ENCODE peak calls at places on chromosomes 2 and 18, in eight cellular contexts. One of them, this sample, is unnamed.

GRCh38 chr2:60556998-60557955 is 3.8 kb upstream of the BCL11A start:
- DNase-seq in ACHN: no peak
- DNase-seq in fibroblast of pulmonary artery: no peak
- DNase-seq in activated CD4-positive, alpha-beta T cell treated with anti-CD3 and anti-CD28 coated beads, Interleukin-2, amount 50 U/mL, for 1 hour: no peak
- DNase-seq in omental fat pad: no peak
- DNase-seq in SK-N-DZ: no peak
- DNase-seq in stimulated activated CD4-positive, alpha-beta T cell treated with anti-CD3 and anti-CD28 coated beads, Interleukin-12 subunit alpha, Interleukin-12 subunit beta, amount 100 ng/mL, for 48 hours: no peak
- DNase-seq in activated T-cell treated with anti-CD3 and anti-CD28 coated beads for 4 hours: no peak
- DNase-seq in this sample: no peak

GRCh38 chr2:133716166-133716565 is 147.9 kb upstream of the NCKAP5 start:
- DNase-seq in activated T-cell treated with anti-CD3 and anti-CD28 coated beads for 4 hours: no peak
- DNase-seq in stimulated activated CD4-positive, alpha-beta T cell treated with anti-CD3 and anti-CD28 coated beads, Interleukin-12 subunit alpha, Interleukin-12 subunit beta, amount 100 ng/mL, for 48 hours: no peak
- DNase-seq in ACHN: no peak
- DNase-seq in activated CD4-positive, alpha-beta T cell treated with anti-CD3 and anti-CD28 coated beads, Interleukin-2, amount 50 U/mL, for 1 hour: no peak
- DNase-seq in omental fat pad: no peak
- DNase-seq in SK-N-DZ: no peak
- DNase-seq in fibroblast of pulmonary artery: no peak
- DNase-seq in this sample: no peak

GRCh38 chr18:61949946-61950345 is 57.1 kb upstream of the RNF152 start:
- DNase-seq in fibroblast of pulmonary artery: peak
- DNase-seq in activated T-cell treated with anti-CD3 and anti-CD28 coated beads for 4 hours: no peak
- DNase-seq in stimulated activated CD4-positive, alpha-beta T cell treated with anti-CD3 and anti-CD28 coated beads, Interleukin-12 subunit alpha, Interleukin-12 subunit beta, amount 100 ng/mL, for 48 hours: no peak
- DNase-seq in activated CD4-positive, alpha-beta T cell treated with anti-CD3 and anti-CD28 coated beads, Interleukin-2, amount 50 U/mL, for 1 hour: no peak
- DNase-seq in omental fat pad: no peak
- DNase-seq in ACHN: no peak
- DNase-seq in SK-N-DZ: no peak
- DNase-seq in this sample: no peak

GRCh38 chr2:46857871-46858696 is 57.5 kb downstream of the MCFD2 start:
- DNase-seq in ACHN: no peak
- DNase-seq in omental fat pad: no peak
- DNase-seq in fibroblast of pulmonary artery: peak
- DNase-seq in SK-N-DZ: no peak
- DNase-seq in activated T-cell treated with anti-CD3 and anti-CD28 coated beads for 4 hours: no peak
- DNase-seq in activated CD4-positive, alpha-beta T cell treated with anti-CD3 and anti-CD28 coated beads, Interleukin-2, amount 50 U/mL, for 1 hour: no peak
- DNase-seq in stimulated activated CD4-positive, alpha-beta T cell treated with anti-CD3 and anti-CD28 coated beads, Interleukin-12 subunit alpha, Interleukin-12 subunit beta, amount 100 ng/mL, for 48 hours: no peak
- DNase-seq in this sample: no peak

GRCh38 chr2:70686577-70687460 is 81.2 kb downstream of the ADD2 start:
- DNase-seq in SK-N-DZ: peak
- DNase-seq in stimulated activated CD4-positive, alpha-beta T cell treated with anti-CD3 and anti-CD28 coated beads, Interleukin-12 subunit alpha, Interleukin-12 subunit beta, amount 100 ng/mL, for 48 hours: peak
- DNase-seq in ACHN: peak
- DNase-seq in activated CD4-positive, alpha-beta T cell treated with anti-CD3 and anti-CD28 coated beads, Interleukin-2, amount 50 U/mL, for 1 hour: no peak
- DNase-seq in fibroblast of pulmonary artery: peak
- DNase-seq in omental fat pad: no peak
- DNase-seq in activated T-cell treated with anti-CD3 and anti-CD28 coated beads for 4 hours: no peak
- DNase-seq in this sample: no peak

GRCh38 chr2:30549096-30549495 is 102.0 kb downstream of the LCLAT1 start:
- DNase-seq in stimulated activated CD4-positive, alpha-beta T cell treated with anti-CD3 and anti-CD28 coated beads, Interleukin-12 subunit alpha, Interleukin-12 subunit beta, amount 100 ng/mL, for 48 hours: no peak
- DNase-seq in SK-N-DZ: no peak
- DNase-seq in ACHN: no peak
- DNase-seq in fibroblast of pulmonary artery: no peak
- DNase-seq in activated T-cell treated with anti-CD3 and anti-CD28 coated beads for 4 hours: no peak
- DNase-seq in omental fat pad: no peak
- DNase-seq in activated CD4-positive, alpha-beta T cell treated with anti-CD3 and anti-CD28 coated beads, Interleukin-2, amount 50 U/mL, for 1 hour: no peak
- DNase-seq in this sample: no peak

GRCh38 chr2:143505542-143505941 is 376.3 kb downstream of the ARHGAP15 start:
- DNase-seq in activated CD4-positive, alpha-beta T cell treated with anti-CD3 and anti-CD28 coated beads, Interleukin-2, amount 50 U/mL, for 1 hour: no peak
- DNase-seq in activated T-cell treated with anti-CD3 and anti-CD28 coated beads for 4 hours: no peak
- DNase-seq in fibroblast of pulmonary artery: peak
- DNase-seq in stimulated activated CD4-positive, alpha-beta T cell treated with anti-CD3 and anti-CD28 coated beads, Interleukin-12 subunit alpha, Interleukin-12 subunit beta, amount 100 ng/mL, for 48 hours: no peak
- DNase-seq in omental fat pad: no peak
- DNase-seq in ACHN: no peak
- DNase-seq in SK-N-DZ: no peak
- DNase-seq in this sample: no peak

GRCh38 chr2:147703171-147703570 is 141.7 kb upstream of the ACVR2A start:
- DNase-seq in stimulated activated CD4-positive, alpha-beta T cell treated with anti-CD3 and anti-CD28 coated beads, Interleukin-12 subunit alpha, Interleukin-12 subunit beta, amount 100 ng/mL, for 48 hours: no peak
- DNase-seq in activated CD4-positive, alpha-beta T cell treated with anti-CD3 and anti-CD28 coated beads, Interleukin-2, amount 50 U/mL, for 1 hour: no peak
- DNase-seq in omental fat pad: no peak
- DNase-seq in SK-N-DZ: no peak
- DNase-seq in fibroblast of pulmonary artery: no peak
- DNase-seq in activated T-cell treated with anti-CD3 and anti-CD28 coated beads for 4 hours: no peak
- DNase-seq in ACHN: no peak
- DNase-seq in this sample: no peak

GRCh38 chr2:233803994-233804393 is 25.9 kb downstream of the MROH2A start:
- DNase-seq in activated CD4-positive, alpha-beta T cell treated with anti-CD3 and anti-CD28 coated beads, Interleukin-2, amount 50 U/mL, for 1 hour: no peak
- DNase-seq in activated T-cell treated with anti-CD3 and anti-CD28 coated beads for 4 hours: no peak
- DNase-seq in omental fat pad: no peak
- DNase-seq in fibroblast of pulmonary artery: no peak
- DNase-seq in stimulated activated CD4-positive, alpha-beta T cell treated with anti-CD3 and anti-CD28 coated beads, Interleukin-12 subunit alpha, Interleukin-12 subunit beta, amount 100 ng/mL, for 48 hours: no peak
- DNase-seq in ACHN: no peak
- DNase-seq in SK-N-DZ: no peak
- DNase-seq in this sample: no peak

GRCh38 chr2:60976875-60977561 is 40.5 kb upstream of the PEX13 start:
- DNase-seq in omental fat pad: no peak
- DNase-seq in fibroblast of pulmonary artery: no peak
- DNase-seq in SK-N-DZ: no peak
- DNase-seq in stimulated activated CD4-positive, alpha-beta T cell treated with anti-CD3 and anti-CD28 coated beads, Interleukin-12 subunit alpha, Interleukin-12 subunit beta, amount 100 ng/mL, for 48 hours: no peak
- DNase-seq in ACHN: no peak
- DNase-seq in activated T-cell treated with anti-CD3 and anti-CD28 coated beads for 4 hours: no peak
- DNase-seq in activated CD4-positive, alpha-beta T cell treated with anti-CD3 and anti-CD28 coated beads, Interleukin-2, amount 50 U/mL, for 1 hour: no peak
- DNase-seq in this sample: no peak

GRCh38 chr2:191304939-191305875 is 60.0 kb downstream of the MYO1B start:
- DNase-seq in ACHN: no peak
- DNase-seq in activated CD4-positive, alpha-beta T cell treated with anti-CD3 and anti-CD28 coated beads, Interleukin-2, amount 50 U/mL, for 1 hour: no peak
- DNase-seq in omental fat pad: no peak
- DNase-seq in activated T-cell treated with anti-CD3 and anti-CD28 coated beads for 4 hours: no peak
- DNase-seq in SK-N-DZ: no peak
- DNase-seq in fibroblast of pulmonary artery: peak
- DNase-seq in stimulated activated CD4-positive, alpha-beta T cell treated with anti-CD3 and anti-CD28 coated beads, Interleukin-12 subunit alpha, Interleukin-12 subunit beta, amount 100 ng/mL, for 48 hours: no peak
- DNase-seq in this sample: no peak

GRCh38 chr18:77000527-77000926 is 132.1 kb downstream of the MBP start:
- DNase-seq in stimulated activated CD4-positive, alpha-beta T cell treated with anti-CD3 and anti-CD28 coated beads, Interleukin-12 subunit alpha, Interleukin-12 subunit beta, amount 100 ng/mL, for 48 hours: peak
- DNase-seq in fibroblast of pulmonary artery: peak
- DNase-seq in omental fat pad: no peak
- DNase-seq in activated CD4-positive, alpha-beta T cell treated with anti-CD3 and anti-CD28 coated beads, Interleukin-2, amount 50 U/mL, for 1 hour: peak
- DNase-seq in activated T-cell treated with anti-CD3 and anti-CD28 coated beads for 4 hours: peak
- DNase-seq in SK-N-DZ: peak
- DNase-seq in ACHN: peak
- DNase-seq in this sample: peak

GRCh38 chr18:3451989-3452749 is 2.2 kb downstream of the TGIF1 start:
- DNase-seq in activated T-cell treated with anti-CD3 and anti-CD28 coated beads for 4 hours: peak
- DNase-seq in omental fat pad: no peak
- DNase-seq in fibroblast of pulmonary artery: peak
- DNase-seq in SK-N-DZ: no peak
- DNase-seq in stimulated activated CD4-positive, alpha-beta T cell treated with anti-CD3 and anti-CD28 coated beads, Interleukin-12 subunit alpha, Interleukin-12 subunit beta, amount 100 ng/mL, for 48 hours: no peak
- DNase-seq in activated CD4-positive, alpha-beta T cell treated with anti-CD3 and anti-CD28 coated beads, Interleukin-2, amount 50 U/mL, for 1 hour: peak
- DNase-seq in ACHN: peak
- DNase-seq in this sample: peak

GRCh38 chr2:149420053-149420963 is 89.9 kb downstream of the LYPD6 start:
- DNase-seq in activated T-cell treated with anti-CD3 and anti-CD28 coated beads for 4 hours: no peak
- DNase-seq in stimulated activated CD4-positive, alpha-beta T cell treated with anti-CD3 and anti-CD28 coated beads, Interleukin-12 subunit alpha, Interleukin-12 subunit beta, amount 100 ng/mL, for 48 hours: no peak
- DNase-seq in ACHN: no peak
- DNase-seq in SK-N-DZ: no peak
- DNase-seq in omental fat pad: no peak
- DNase-seq in activated CD4-positive, alpha-beta T cell treated with anti-CD3 and anti-CD28 coated beads, Interleukin-2, amount 50 U/mL, for 1 hour: no peak
- DNase-seq in fibroblast of pulmonary artery: no peak
- DNase-seq in this sample: no peak

GRCh38 chr2:149160701-149161217 is 122.3 kb downstream of the LYPD6B start:
- DNase-seq in activated CD4-positive, alpha-beta T cell treated with anti-CD3 and anti-CD28 coated beads, Interleukin-2, amount 50 U/mL, for 1 hour: peak
- DNase-seq in activated T-cell treated with anti-CD3 and anti-CD28 coated beads for 4 hours: peak
- DNase-seq in omental fat pad: no peak
- DNase-seq in stimulated activated CD4-positive, alpha-beta T cell treated with anti-CD3 and anti-CD28 coated beads, Interleukin-12 subunit alpha, Interleukin-12 subunit beta, amount 100 ng/mL, for 48 hours: no peak
- DNase-seq in ACHN: no peak
- DNase-seq in fibroblast of pulmonary artery: no peak
- DNase-seq in SK-N-DZ: no peak
- DNase-seq in this sample: no peak

GRCh38 chr2:8819194-8819593 is 18.2 kb downstream of the KIDINS220 start:
- DNase-seq in SK-N-DZ: no peak
- DNase-seq in stimulated activated CD4-positive, alpha-beta T cell treated with anti-CD3 and anti-CD28 coated beads, Interleukin-12 subunit alpha, Interleukin-12 subunit beta, amount 100 ng/mL, for 48 hours: no peak
- DNase-seq in omental fat pad: no peak
- DNase-seq in ACHN: peak
- DNase-seq in fibroblast of pulmonary artery: peak
- DNase-seq in activated CD4-positive, alpha-beta T cell treated with anti-CD3 and anti-CD28 coated beads, Interleukin-2, amount 50 U/mL, for 1 hour: no peak
- DNase-seq in activated T-cell treated with anti-CD3 and anti-CD28 coated beads for 4 hours: no peak
- DNase-seq in this sample: no peak

GRCh38 chr2:165239230-165239629 is at the start of gene SCN2A:
- DNase-seq in activated T-cell treated with anti-CD3 and anti-CD28 coated beads for 4 hours: no peak
- DNase-seq in omental fat pad: no peak
- DNase-seq in activated CD4-positive, alpha-beta T cell treated with anti-CD3 and anti-CD28 coated beads, Interleukin-2, amount 50 U/mL, for 1 hour: no peak
- DNase-seq in fibroblast of pulmonary artery: peak
- DNase-seq in SK-N-DZ: peak
- DNase-seq in stimulated activated CD4-positive, alpha-beta T cell treated with anti-CD3 and anti-CD28 coated beads, Interleukin-12 subunit alpha, Interleukin-12 subunit beta, amount 100 ng/mL, for 48 hours: no peak
- DNase-seq in ACHN: peak
- DNase-seq in this sample: no peak

GRCh38 chr2:240134466-240134865 is 1.6 kb downstream of the COPS9 start:
- DNase-seq in ACHN: no peak
- DNase-seq in SK-N-DZ: no peak
- DNase-seq in activated CD4-positive, alpha-beta T cell treated with anti-CD3 and anti-CD28 coated beads, Interleukin-2, amount 50 U/mL, for 1 hour: no peak
- DNase-seq in activated T-cell treated with anti-CD3 and anti-CD28 coated beads for 4 hours: no peak
- DNase-seq in omental fat pad: no peak
- DNase-seq in fibroblast of pulmonary artery: no peak
- DNase-seq in stimulated activated CD4-positive, alpha-beta T cell treated with anti-CD3 and anti-CD28 coated beads, Interleukin-12 subunit alpha, Interleukin-12 subunit beta, amount 100 ng/mL, for 48 hours: no peak
- DNase-seq in this sample: no peak

GRCh38 chr2:20962939-20963543 is 80.8 kb downstream of the APOB start:
- DNase-seq in activated CD4-positive, alpha-beta T cell treated with anti-CD3 and anti-CD28 coated beads, Interleukin-2, amount 50 U/mL, for 1 hour: peak
- DNase-seq in fibroblast of pulmonary artery: peak
- DNase-seq in SK-N-DZ: peak
- DNase-seq in stimulated activated CD4-positive, alpha-beta T cell treated with anti-CD3 and anti-CD28 coated beads, Interleukin-12 subunit alpha, Interleukin-12 subunit beta, amount 100 ng/mL, for 48 hours: peak
- DNase-seq in activated T-cell treated with anti-CD3 and anti-CD28 coated beads for 4 hours: peak
- DNase-seq in omental fat pad: peak
- DNase-seq in ACHN: peak
- DNase-seq in this sample: peak

GRCh38 chr2:161208527-161209139 is 48.4 kb downstream of the TANK start:
- DNase-seq in ACHN: peak
- DNase-seq in stimulated activated CD4-positive, alpha-beta T cell treated with anti-CD3 and anti-CD28 coated beads, Interleukin-12 subunit alpha, Interleukin-12 subunit beta, amount 100 ng/mL, for 48 hours: no peak
- DNase-seq in activated CD4-positive, alpha-beta T cell treated with anti-CD3 and anti-CD28 coated beads, Interleukin-2, amount 50 U/mL, for 1 hour: no peak
- DNase-seq in omental fat pad: no peak
- DNase-seq in SK-N-DZ: no peak
- DNase-seq in activated T-cell treated with anti-CD3 and anti-CD28 coated beads for 4 hours: no peak
- DNase-seq in fibroblast of pulmonary artery: peak
- DNase-seq in this sample: no peak

GRCh38 chr2:37215255-37215654 is 16.1 kb downstream of the CEBPZ start:
- DNase-seq in omental fat pad: no peak
- DNase-seq in SK-N-DZ: no peak
- DNase-seq in activated T-cell treated with anti-CD3 and anti-CD28 coated beads for 4 hours: no peak
- DNase-seq in ACHN: no peak
- DNase-seq in fibroblast of pulmonary artery: peak
- DNase-seq in stimulated activated CD4-positive, alpha-beta T cell treated with anti-CD3 and anti-CD28 coated beads, Interleukin-12 subunit alpha, Interleukin-12 subunit beta, amount 100 ng/mL, for 48 hours: no peak
- DNase-seq in activated CD4-positive, alpha-beta T cell treated with anti-CD3 and anti-CD28 coated beads, Interleukin-2, amount 50 U/mL, for 1 hour: no peak
- DNase-seq in this sample: no peak

GRCh38 chr2:170365003-170365402 is 187.1 kb downstream of the MYO3B start:
- DNase-seq in fibroblast of pulmonary artery: no peak
- DNase-seq in stimulated activated CD4-positive, alpha-beta T cell treated with anti-CD3 and anti-CD28 coated beads, Interleukin-12 subunit alpha, Interleukin-12 subunit beta, amount 100 ng/mL, for 48 hours: no peak
- DNase-seq in ACHN: no peak
- DNase-seq in omental fat pad: no peak
- DNase-seq in activated T-cell treated with anti-CD3 and anti-CD28 coated beads for 4 hours: no peak
- DNase-seq in activated CD4-positive, alpha-beta T cell treated with anti-CD3 and anti-CD28 coated beads, Interleukin-2, amount 50 U/mL, for 1 hour: no peak
- DNase-seq in SK-N-DZ: no peak
- DNase-seq in this sample: no peak

GRCh38 chr2:76163860-76164259 is 453.1 kb upstream of the GCFC2 start:
- DNase-seq in activated T-cell treated with anti-CD3 and anti-CD28 coated beads for 4 hours: no peak
- DNase-seq in omental fat pad: no peak
- DNase-seq in SK-N-DZ: no peak
- DNase-seq in activated CD4-positive, alpha-beta T cell treated with anti-CD3 and anti-CD28 coated beads, Interleukin-2, amount 50 U/mL, for 1 hour: no peak
- DNase-seq in stimulated activated CD4-positive, alpha-beta T cell treated with anti-CD3 and anti-CD28 coated beads, Interleukin-12 subunit alpha, Interleukin-12 subunit beta, amount 100 ng/mL, for 48 hours: no peak
- DNase-seq in ACHN: no peak
- DNase-seq in fibroblast of pulmonary artery: no peak
- DNase-seq in this sample: no peak

This sample was measured in effector CD4-positive, alpha-beta T cell.